ENCODE peak calls at places on chromosomes 16 and 17, in ten cellular contexts. One of them, this sample, is unnamed.

GRCh38 chr17:61470530-61471136 is 18.4 kb downstream of the TBX4 start:
- DNase-seq in mammary epithelial cell: no peak
- DNase-seq in IMR-90: no peak
- DNase-seq in CD8-positive, alpha-beta T cell: no peak
- DNase-seq in GM06990: no peak
- DNase-seq in AG04450: no peak
- DNase-seq in cardiac muscle cell: no peak
- DNase-seq in OCI-LY7: no peak
- DNase-seq in heart left ventricle: no peak
- DNase-seq in astrocyte of the spinal cord: no peak
- DNase-seq in this sample: no peak

GRCh38 chr16:10123141-10123540 is 59.1 kb downstream of the GRIN2A start:
- DNase-seq in mammary epithelial cell: no peak
- DNase-seq in IMR-90: no peak
- DNase-seq in CD8-positive, alpha-beta T cell: no peak
- DNase-seq in GM06990: no peak
- DNase-seq in AG04450: no peak
- DNase-seq in cardiac muscle cell: no peak
- DNase-seq in OCI-LY7: no peak
- DNase-seq in heart left ventricle: no peak
- DNase-seq in astrocyte of the spinal cord: no peak
- DNase-seq in this sample: no peak

GRCh38 chr16:30054451-30054850 is 11.1 kb upstream of the ALDOA start:
- DNase-seq in mammary epithelial cell: no peak
- DNase-seq in IMR-90: no peak
- DNase-seq in CD8-positive, alpha-beta T cell: no peak
- DNase-seq in GM06990: no peak
- DNase-seq in AG04450: no peak
- DNase-seq in cardiac muscle cell: no peak
- DNase-seq in OCI-LY7: no peak
- DNase-seq in heart left ventricle: no peak
- DNase-seq in astrocyte of the spinal cord: no peak
- DNase-seq in this sample: no peak

GRCh38 chr17:74757931-74758845 is 9.8 kb downstream of the NHERF1 start:
- DNase-seq in mammary epithelial cell: no peak
- DNase-seq in IMR-90: no peak
- DNase-seq in CD8-positive, alpha-beta T cell: peak
- DNase-seq in GM06990: no peak
- DNase-seq in AG04450: no peak
- DNase-seq in cardiac muscle cell: peak
- DNase-seq in OCI-LY7: no peak
- DNase-seq in heart left ventricle: no peak
- DNase-seq in astrocyte of the spinal cord: peak
- DNase-seq in this sample: peak

GRCh38 chr17:77424585-77425344 is 284.0 kb downstream of the SEC14L1 start:
- DNase-seq in mammary epithelial cell: no peak
- DNase-seq in IMR-90: peak
- DNase-seq in CD8-positive, alpha-beta T cell: no peak
- DNase-seq in GM06990: no peak
- DNase-seq in AG04450: peak
- DNase-seq in cardiac muscle cell: peak
- DNase-seq in OCI-LY7: peak
- DNase-seq in heart left ventricle: peak
- DNase-seq in astrocyte of the spinal cord: peak
- DNase-seq in this sample: peak

GRCh38 chr17:69812240-69812837 is 262.7 kb upstream of the KCNJ16 start:
- DNase-seq in mammary epithelial cell: peak
- DNase-seq in IMR-90: no peak
- DNase-seq in CD8-positive, alpha-beta T cell: no peak
- DNase-seq in GM06990: no peak
- DNase-seq in AG04450: no peak
- DNase-seq in cardiac muscle cell: no peak
- DNase-seq in OCI-LY7: no peak
- DNase-seq in heart left ventricle: no peak
- DNase-seq in astrocyte of the spinal cord: no peak
- DNase-seq in this sample: no peak

GRCh38 chr16:84054916-84055315 is 12.3 kb upstream of the SLC38A8 start:
- DNase-seq in mammary epithelial cell: no peak
- DNase-seq in IMR-90: no peak
- DNase-seq in CD8-positive, alpha-beta T cell: no peak
- DNase-seq in GM06990: no peak
- DNase-seq in AG04450: no peak
- DNase-seq in cardiac muscle cell: no peak
- DNase-seq in OCI-LY7: no peak
- DNase-seq in heart left ventricle: peak
- DNase-seq in astrocyte of the spinal cord: no peak
- DNase-seq in this sample: no peak

GRCh38 chr17:20066253-20066652 is 57.1 kb downstream of the SPECC1 start:
- DNase-seq in mammary epithelial cell: peak
- DNase-seq in IMR-90: peak
- DNase-seq in CD8-positive, alpha-beta T cell: no peak
- DNase-seq in GM06990: no peak
- DNase-seq in AG04450: peak
- DNase-seq in cardiac muscle cell: peak
- DNase-seq in OCI-LY7: no peak
- DNase-seq in heart left ventricle: peak
- DNase-seq in astrocyte of the spinal cord: peak
- DNase-seq in this sample: peak

GRCh38 chr16:88363239-88363891 is 19.4 kb upstream of the ZNF469 start:
- DNase-seq in mammary epithelial cell: no peak
- DNase-seq in IMR-90: no peak
- DNase-seq in CD8-positive, alpha-beta T cell: no peak
- DNase-seq in GM06990: no peak
- DNase-seq in AG04450: no peak
- DNase-seq in cardiac muscle cell: no peak
- DNase-seq in OCI-LY7: no peak
- DNase-seq in heart left ventricle: no peak
- DNase-seq in astrocyte of the spinal cord: no peak
- DNase-seq in this sample: no peak

GRCh38 chr16:88366032-88366703 is 16.6 kb upstream of the ZNF469 start:
- DNase-seq in mammary epithelial cell: no peak
- DNase-seq in IMR-90: no peak
- DNase-seq in CD8-positive, alpha-beta T cell: no peak
- DNase-seq in GM06990: no peak
- DNase-seq in AG04450: no peak
- DNase-seq in cardiac muscle cell: no peak
- DNase-seq in OCI-LY7: no peak
- DNase-seq in heart left ventricle: no peak
- DNase-seq in astrocyte of the spinal cord: no peak
- DNase-seq in this sample: no peak

GRCh38 chr16:88367560-88367959 is 15.2 kb upstream of the ZNF469 start:
- DNase-seq in mammary epithelial cell: no peak
- DNase-seq in IMR-90: no peak
- DNase-seq in CD8-positive, alpha-beta T cell: peak
- DNase-seq in GM06990: no peak
- DNase-seq in AG04450: no peak
- DNase-seq in cardiac muscle cell: no peak
- DNase-seq in OCI-LY7: no peak
- DNase-seq in heart left ventricle: no peak
- DNase-seq in astrocyte of the spinal cord: no peak
- DNase-seq in this sample: no peak

GRCh38 chr16:88366704-88367047 is 16.1 kb upstream of the ZNF469 start:
- DNase-seq in mammary epithelial cell: no peak
- DNase-seq in IMR-90: no peak
- DNase-seq in CD8-positive, alpha-beta T cell: no peak
- DNase-seq in GM06990: no peak
- DNase-seq in AG04450: no peak
- DNase-seq in cardiac muscle cell: no peak
- DNase-seq in OCI-LY7: no peak
- DNase-seq in heart left ventricle: no peak
- DNase-seq in astrocyte of the spinal cord: no peak
- DNase-seq in this sample: no peak

DNA sequence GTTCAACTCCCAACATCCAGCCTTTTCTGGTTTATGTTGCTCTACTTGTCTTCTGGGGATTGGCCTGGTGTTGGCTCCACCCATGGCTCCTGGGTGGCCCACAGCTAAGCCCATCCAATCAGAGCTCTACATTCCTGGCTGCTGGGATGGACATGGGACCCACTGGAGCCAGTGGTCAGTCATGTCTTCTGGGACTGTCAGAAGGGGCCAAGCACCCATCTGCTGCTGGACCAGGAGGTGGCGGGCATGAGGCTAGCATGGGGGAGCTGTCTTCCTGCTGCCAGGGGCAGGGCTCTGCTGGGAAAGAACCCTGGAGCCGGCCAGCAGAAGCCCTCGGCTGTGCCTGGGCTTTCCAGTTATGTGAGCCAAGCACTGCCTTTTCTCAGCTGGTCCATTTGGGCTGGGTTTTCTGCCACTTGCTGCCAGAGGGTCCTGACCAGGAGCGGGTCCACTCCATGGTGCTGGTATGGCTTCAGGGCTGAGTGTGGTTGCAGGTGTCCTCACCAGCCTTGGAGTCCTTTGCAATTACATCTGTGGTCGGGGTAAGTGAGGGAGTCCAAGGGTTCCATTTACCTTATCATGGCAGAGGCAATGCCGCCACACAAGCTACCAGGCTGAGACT is 17.4 kb upstream of the ZNF469 start:
- DNase-seq in mammary epithelial cell: no peak
- DNase-seq in IMR-90: no peak
- DNase-seq in CD8-positive, alpha-beta T cell: peak
- DNase-seq in GM06990: no peak
- DNase-seq in AG04450: no peak
- DNase-seq in cardiac muscle cell: no peak
- DNase-seq in OCI-LY7: no peak
- DNase-seq in heart left ventricle: no peak
- DNase-seq in astrocyte of the spinal cord: no peak
- DNase-seq in this sample: no peak
- TF ChIP-seq CTCF in mammary epithelial cell: no peak
- TF ChIP-seq CTCF in IMR-90: no peak
- TF ChIP-seq CTCF in CD8-positive, alpha-beta T cell: no peak
- TF ChIP-seq CTCF in GM06990: no peak
- TF ChIP-seq CTCF in AG04450: no peak
- TF ChIP-seq CTCF in cardiac muscle cell: no peak
- TF ChIP-seq CTCF in OCI-LY7: no peak
- TF ChIP-seq CTCF in heart left ventricle: no peak
- TF ChIP-seq CTCF in astrocyte of the spinal cord: no peak
- TF ChIP-seq CTCF in this sample: no peak

GRCh38 chr17:42270175-42270545 is 6.0 kb downstream of the STAT5B start:
- DNase-seq in mammary epithelial cell: no peak
- DNase-seq in IMR-90: no peak
- DNase-seq in CD8-positive, alpha-beta T cell: no peak
- DNase-seq in GM06990: no peak
- DNase-seq in AG04450: no peak
- DNase-seq in cardiac muscle cell: no peak
- DNase-seq in OCI-LY7: no peak
- DNase-seq in heart left ventricle: no peak
- DNase-seq in astrocyte of the spinal cord: no peak
- DNase-seq in this sample: no peak
- H3K4me3 ChIP-seq in mammary epithelial cell: no peak
- H3K4me3 ChIP-seq in IMR-90: no peak
- H3K4me3 ChIP-seq in CD8-positive, alpha-beta T cell: no peak
- H3K4me3 ChIP-seq in GM06990: no peak
- H3K4me3 ChIP-seq in AG04450: no peak
- H3K4me3 ChIP-seq in cardiac muscle cell: no peak
- H3K4me3 ChIP-seq in OCI-LY7: no peak
- H3K4me3 ChIP-seq in heart left ventricle: no peak
- H3K4me3 ChIP-seq in astrocyte of the spinal cord: no peak
- H3K4me3 ChIP-seq in this sample: no peak

GRCh38 chr17:1753767-1754429 is 8.0 kb upstream of the SERPINF1 start:
- DNase-seq in mammary epithelial cell: no peak
- DNase-seq in IMR-90: no peak
- DNase-seq in CD8-positive, alpha-beta T cell: no peak
- DNase-seq in GM06990: no peak
- DNase-seq in AG04450: no peak
- DNase-seq in cardiac muscle cell: no peak
- DNase-seq in OCI-LY7: no peak
- DNase-seq in heart left ventricle: no peak
- DNase-seq in astrocyte of the spinal cord: no peak
- DNase-seq in this sample: no peak

GRCh38 chr17:1755252-1755992 is 6.4 kb upstream of the SERPINF1 start:
- DNase-seq in mammary epithelial cell: no peak
- DNase-seq in IMR-90: no peak
- DNase-seq in CD8-positive, alpha-beta T cell: no peak
- DNase-seq in GM06990: no peak
- DNase-seq in AG04450: no peak
- DNase-seq in cardiac muscle cell: no peak
- DNase-seq in OCI-LY7: no peak
- DNase-seq in heart left ventricle: no peak
- DNase-seq in astrocyte of the spinal cord: no peak
- DNase-seq in this sample: no peak

GRCh38 chr17:1754430-1755112 is 7.3 kb upstream of the SERPINF1 start:
- DNase-seq in mammary epithelial cell: no peak
- DNase-seq in IMR-90: no peak
- DNase-seq in CD8-positive, alpha-beta T cell: no peak
- DNase-seq in GM06990: no peak
- DNase-seq in AG04450: no peak
- DNase-seq in cardiac muscle cell: no peak
- DNase-seq in OCI-LY7: no peak
- DNase-seq in heart left ventricle: no peak
- DNase-seq in astrocyte of the spinal cord: no peak
- DNase-seq in this sample: no peak

GRCh38 chr17:1750628-1751027 is 8.0 kb downstream of the SERPINF2 start:
- DNase-seq in mammary epithelial cell: no peak
- DNase-seq in IMR-90: no peak
- DNase-seq in CD8-positive, alpha-beta T cell: no peak
- DNase-seq in GM06990: no peak
- DNase-seq in AG04450: no peak
- DNase-seq in cardiac muscle cell: no peak
- DNase-seq in OCI-LY7: no peak
- DNase-seq in heart left ventricle: no peak
- DNase-seq in astrocyte of the spinal cord: no peak
- DNase-seq in this sample: no peak

DNA sequence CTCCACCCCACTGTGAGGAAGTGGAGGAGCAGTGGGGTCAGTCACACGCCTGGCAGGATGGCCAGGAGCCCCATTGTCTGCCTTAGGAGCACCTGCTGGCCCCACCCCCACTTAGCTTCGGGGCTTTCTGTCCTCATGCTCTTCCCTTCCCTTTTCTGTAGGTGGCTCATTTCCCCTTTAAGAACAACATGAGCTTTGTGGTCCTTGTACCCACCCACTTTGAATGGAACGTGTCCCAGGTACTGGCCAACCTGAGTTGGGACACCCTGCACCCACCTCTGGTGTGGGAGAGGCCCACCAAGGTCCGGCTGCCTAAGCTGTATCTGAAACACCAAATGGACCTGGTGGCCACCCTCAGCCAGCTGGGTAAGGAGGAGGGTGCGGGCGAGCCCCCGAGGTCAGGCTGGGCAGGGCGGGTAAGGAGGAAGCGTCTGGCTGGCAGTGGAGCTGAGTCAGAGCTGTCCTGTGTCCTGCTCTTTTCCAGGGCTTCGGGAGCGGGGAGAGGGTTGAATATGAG is 9.4 kb upstream of the SERPINF1 start:
- DNase-seq in mammary epithelial cell: peak
- DNase-seq in IMR-90: no peak
- DNase-seq in CD8-positive, alpha-beta T cell: no peak
- DNase-seq in GM06990: no peak
- DNase-seq in AG04450: no peak
- DNase-seq in cardiac muscle cell: no peak
- DNase-seq in OCI-LY7: peak
- DNase-seq in heart left ventricle: no peak
- DNase-seq in astrocyte of the spinal cord: no peak
- DNase-seq in this sample: no peak
- TF ChIP-seq CTCF in mammary epithelial cell: no peak
- TF ChIP-seq CTCF in IMR-90: no peak
- TF ChIP-seq CTCF in CD8-positive, alpha-beta T cell: no peak
- TF ChIP-seq CTCF in GM06990: no peak
- TF ChIP-seq CTCF in AG04450: no peak
- TF ChIP-seq CTCF in cardiac muscle cell: no peak
- TF ChIP-seq CTCF in OCI-LY7: no peak
- TF ChIP-seq CTCF in heart left ventricle: no peak
- TF ChIP-seq CTCF in astrocyte of the spinal cord: no peak
- TF ChIP-seq CTCF in this sample: no peak

DNA sequence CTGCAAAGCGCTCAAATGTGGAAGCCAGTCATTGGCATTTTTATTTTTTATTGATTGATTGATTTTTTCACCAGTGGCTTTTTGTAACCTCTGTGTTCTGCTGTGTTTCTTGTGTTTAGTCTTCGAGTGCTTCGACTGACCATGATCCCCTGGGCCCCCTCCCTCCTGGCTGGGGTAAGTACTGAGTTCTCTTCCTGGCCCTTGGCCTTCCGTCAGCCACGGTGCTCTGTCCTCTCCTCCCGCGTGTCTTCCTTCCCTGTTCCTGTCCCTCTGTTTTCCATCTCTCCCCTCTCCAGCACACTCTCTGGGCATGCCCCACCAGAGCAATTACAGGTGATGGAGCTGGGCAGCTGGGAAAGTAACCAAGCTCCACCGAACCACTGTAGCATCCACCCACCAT is 25.8 kb upstream of the CLEC18A start:
- DNase-seq in mammary epithelial cell: no peak
- DNase-seq in IMR-90: no peak
- DNase-seq in CD8-positive, alpha-beta T cell: no peak
- DNase-seq in GM06990: no peak
- DNase-seq in AG04450: no peak
- DNase-seq in cardiac muscle cell: no peak
- DNase-seq in OCI-LY7: no peak
- DNase-seq in heart left ventricle: no peak
- DNase-seq in astrocyte of the spinal cord: no peak
- DNase-seq in this sample: no peak
- H3K4me3 ChIP-seq in mammary epithelial cell: peak
- H3K4me3 ChIP-seq in IMR-90: no peak
- H3K4me3 ChIP-seq in CD8-positive, alpha-beta T cell: no peak
- H3K4me3 ChIP-seq in GM06990: no peak
- H3K4me3 ChIP-seq in AG04450: peak
- H3K4me3 ChIP-seq in cardiac muscle cell: no peak
- H3K4me3 ChIP-seq in OCI-LY7: no peak
- H3K4me3 ChIP-seq in heart left ventricle: peak
- H3K4me3 ChIP-seq in astrocyte of the spinal cord: no peak
- H3K4me3 ChIP-seq in this sample: peak

This sample was measured in fibroblast of pulmonary artery.